ENCODE peak calls at places on chromosomes 4 and X, in four cellular contexts. P, X, N and R are unnamed samples.

GRCh38 chr4:112923514-112923913 is 125.9 kb upstream of the ANK2 start:
- DNase-seq in P (no peak), X (no peak), N (no peak), R (no peak)

GRCh38 chrX:26909728-26910127 is 553.4 kb downstream of the PPP4R3C start:
- DNase-seq in P (no peak), X (no peak), N (no peak), R (no peak)

GRCh38 chr4:64158648-64159326 is 250.5 kb downstream of the TECRL start:
- DNase-seq in P (peak; percentile 54), X (peak; percentile 43), N (no peak), R (peak; percentile 40)

GRCh38 chr4:121428721-121429120 is 47.9 kb upstream of the QRFPR start:
- DNase-seq in P (no peak), X (no peak), N (no peak), R (no peak)

GRCh38 chr4:71595576-71596108 is 188.2 kb downstream of the GC start:
- DNase-seq in P (no peak), X (no peak), N (no peak), R (no peak)

GRCh38 chr4:107603430-107603829 is 116.6 kb downstream of the PAPSS1 start:
- DNase-seq in P (no peak), X (no peak), N (no peak), R (no peak)

GRCh38 chrX:119692241-119693031 is 532 bp downstream of the SEPTIN6 start:
- DNase-seq in P (no peak), X (no peak), N (no peak), R (peak; percentile 48)

GRCh38 chr4:115219315-115219840 is 106.0 kb upstream of the NDST4 start:
- DNase-seq in P (no peak), X (no peak), N (no peak), R (no peak)

GRCh38 chr4:123559955-123560669 is 163.5 kb downstream of the SPRY1 start:
- DNase-seq in P (no peak), X (no peak), N (no peak), R (no peak)

GRCh38 chr4:44256414-44256813 is 192.2 kb downstream of the KCTD8 start:
- DNase-seq in P (no peak), X (no peak), N (no peak), R (no peak)

GRCh38 chr4:39975488-39976089 is 2.1 kb downstream of the PDS5A start:
- DNase-seq in P (no peak), X (no peak), N (no peak), R (no peak)

GRCh38 chr4:20433101-20433705 is 181.5 kb downstream of the SLIT2 start:
- DNase-seq in P (no peak), X (no peak), N (no peak), R (no peak)

GRCh38 chr4:98851806-98852205 is 77.1 kb downstream of the EIF4E start:
- DNase-seq in P (no peak), X (no peak), N (no peak), R (no peak)

GRCh38 chr4:26822546-26822945 is 38.1 kb upstream of the STIM2 start:
- DNase-seq in P (peak; percentile 44), X (no peak), N (no peak), R (peak; percentile 45)

GRCh38 chr4:168981460-168981859 is 28.6 kb downstream of the CBR4 start:
- DNase-seq in P (no peak), X (no peak), N (no peak), R (no peak)

GRCh38 chr4:17316566-17316965 is 195.3 kb downstream of the QDPR start:
- DNase-seq in P (no peak), X (no peak), N (no peak), R (no peak)

GRCh38 chr4:89915151-89915550 is 20.5 kb downstream of the MMRN1 start:
- DNase-seq in P (no peak), X (no peak), N (no peak), R (no peak)

GRCh38 chr4:77347341-77347740 is 190.3 kb downstream of the CCNG2 start:
- DNase-seq in P (no peak), X (no peak), N (no peak), R (no peak)

GRCh38 chrX:109714340-109714958 is 18.6 kb downstream of the ACSL4 start:
- DNase-seq in P (no peak), X (no peak), N (no peak), R (no peak)

GRCh38 chr4:71239365-71239764 is 99.5 kb upstream of the SLC4A4 start:
- DNase-seq in P (no peak), X (no peak), N (no peak), R (no peak)

GRCh38 chr4:184201179-184201578 is 16.5 kb downstream of the ENPP6 start:
- DNase-seq in P (no peak), X (no peak), N (no peak), R (no peak)

GRCh38 chrX:154298312-154298711 is 2.7 kb downstream of the TKTL1 start:
- DNase-seq in P (no peak), X (no peak), N (no peak), R (no peak)

GRCh38 chr4:54001558-54002365 is 62.6 kb downstream of the CHIC2 start:
- DNase-seq in P (no peak), X (no peak), N (no peak), R (no peak)

GRCh38 chr4:118740869-118741268 is 55.7 kb downstream of the METTL14 start:
- DNase-seq in P (peak; percentile 8), X (no peak), N (no peak), R (peak; percentile 7)

GRCh38 chr4:140071806-140072205 is 82.2 kb downstream of the MAML3 start:
- DNase-seq in P (peak; percentile 45), X (no peak), N (peak; percentile 62), R (peak; percentile 36)

GRCh38 chr4:139913995-139914394 is 240.0 kb downstream of the MAML3 start:
- DNase-seq in P (no peak), X (no peak), N (no peak), R (no peak)

GRCh38 chr4:124717101-124717500 is 4.6 kb upstream of the ANKRD50 start:
- DNase-seq in P (no peak), X (no peak), N (no peak), R (no peak)

GRCh38 chr4:87966095-87966496 is 9.4 kb upstream of the SPP1 start:
- DNase-seq in P (no peak), X (no peak), N (no peak), R (no peak)

GRCh38 chr4:5751918-5752802 is 41.2 kb downstream of the EVC start:
- DNase-seq in P (no peak), X (no peak), N (no peak), R (no peak)

GRCh38 chrX:100643943-100644587 is at the start of gene SRPX2:
- DNase-seq in P (no peak), X (peak; percentile 76), N (peak; percentile 32), R (no peak)

GRCh38 chr4:55927776-55928437 is 20.8 kb upstream of the CEP135 start:
- DNase-seq in P (no peak), X (no peak), N (no peak), R (no peak)

GRCh38 chr4:139556735-139557505 is 901 bp upstream of the SETD7 start:
- DNase-seq in P (peak; percentile 43), X (peak; percentile 57), N (peak; percentile 56), R (peak; percentile 36)

GRCh38 chr4:164997941-164998340 is 20.5 kb upstream of the TRIM61 start:
- DNase-seq in P (no peak), X (no peak), N (no peak), R (no peak)

GRCh38 chr4:82491251-82491960 is 61.0 kb downstream of the ENOPH1 start:
- DNase-seq in P (no peak), X (no peak), N (no peak), R (no peak)

GRCh38 chr4:41957634-41958033 is 22.4 kb downstream of the TMEM33 start:
- DNase-seq in P (peak; percentile 42), X (no peak), N (no peak), R (peak; percentile 45)
- TF ChIP-seq CTCF in P (peak; percentile 25), X (no peak), N (no peak), R (peak; percentile 54)

GRCh38 chrX:12977761-12978204 is 2.9 kb downstream of the TMSB4X start:
- DNase-seq in P (no peak), X (no peak), N (no peak), R (no peak)

GRCh38 chrX:12975999-12976558 is 1.2 kb downstream of the TMSB4X start:
- DNase-seq in P (no peak), X (peak; percentile 42), N (no peak), R (no peak)

GRCh38 chrX:12979630-12980015 is 4.7 kb downstream of the TMSB4X start:
- DNase-seq in P (no peak), X (no peak), N (no peak), R (no peak)

GRCh38 chrX:12979011-12979629 is 4.2 kb downstream of the TMSB4X start:
- DNase-seq in P (no peak), X (no peak), N (no peak), R (no peak)

GRCh38 chrX:12978205-12979010 is 3.5 kb downstream of the TMSB4X start:
- DNase-seq in P (no peak), X (no peak), N (peak; percentile 33), R (peak; percentile 73)
- TF ChIP-seq CTCF in P (no peak), X (no peak), N (no peak), R (no peak)

GRCh38 chrX:261858-262390 is 19.3 kb upstream of the PLCXD1 start:
- DNase-seq in P (no peak), X (no peak), N (no peak), R (no peak)

GRCh38 chrX:259692-260355 is 21.4 kb upstream of the PLCXD1 start:
- DNase-seq in P (peak; percentile 33), X (no peak), N (peak; percentile 13), R (no peak)

GRCh38 chrX:262391-262909 is 18.7 kb upstream of the PLCXD1 start:
- DNase-seq in P (peak; percentile 63), X (no peak), N (peak; percentile 7), R (peak; percentile 31)

GRCh38 chrX:258291-259040 is 22.7 kb upstream of the PLCXD1 start:
- DNase-seq in P (no peak), X (no peak), N (no peak), R (no peak)

GRCh38 chrX:261167-261857 is 19.9 kb upstream of the PLCXD1 start:
- DNase-seq in P (no peak), X (no peak), N (peak; percentile 10), R (no peak)
- TF ChIP-seq CTCF in P (no peak), X (no peak), N (no peak), R (no peak)

GRCh38 chrX:99480728-99481127 is 929.3 kb downstream of the PCDH19 start:
- DNase-seq in P (no peak), X (no peak), N (no peak), R (no peak)
- TF ChIP-seq CTCF in P (no peak), X (no peak), N (no peak), R (no peak)